ENCODE peak calls at places on chromosomes 5 and 9, in ten cellular contexts. One of them, this sample, is unnamed.

GRCh38 chr9:88418025-88418424 is 29.8 kb downstream of the SPIN1 start:
- DNase-seq in neural progenitor cell: no peak
- DNase-seq in sigmoid colon: no peak
- DNase-seq in endothelial cell of umbilical vein: no peak
- DNase-seq in tibial nerve: no peak
- DNase-seq in aorta: no peak
- DNase-seq in GM23248: no peak
- DNase-seq in heart left ventricle: no peak
- DNase-seq in HepG2: no peak
- DNase-seq in mucosa of descending colon: no peak
- DNase-seq in this sample: no peak

GRCh38 chr9:109448223-109448622 is 49.9 kb downstream of the PTPN3 start:
- DNase-seq in aorta: no peak
- DNase-seq in tibial nerve: no peak
- DNase-seq in neural progenitor cell: no peak
- DNase-seq in endothelial cell of umbilical vein: no peak
- DNase-seq in HepG2: no peak
- DNase-seq in GM23248: peak; percentile 73
- DNase-seq in mucosa of descending colon: no peak
- DNase-seq in heart left ventricle: no peak
- DNase-seq in sigmoid colon: no peak
- DNase-seq in this sample: peak; percentile 29

GRCh38 chr5:133792683-133793082 is 175.7 kb downstream of the C5orf15 start:
- DNase-seq in sigmoid colon: no peak
- DNase-seq in endothelial cell of umbilical vein: no peak
- DNase-seq in HepG2: no peak
- DNase-seq in neural progenitor cell: no peak
- DNase-seq in GM23248: no peak
- DNase-seq in heart left ventricle: no peak
- DNase-seq in aorta: no peak
- DNase-seq in mucosa of descending colon: peak; percentile 9
- DNase-seq in tibial nerve: no peak
- DNase-seq in this sample: no peak

GRCh38 chr5:40755093-40755406 is 711 bp downstream of the TTC33 start:
- DNase-seq in sigmoid colon: peak; percentile 88
- DNase-seq in neural progenitor cell: peak; percentile 79
- DNase-seq in aorta: peak; percentile 78
- DNase-seq in heart left ventricle: peak; percentile 74
- DNase-seq in mucosa of descending colon: peak; percentile 79
- DNase-seq in tibial nerve: peak; percentile 55
- DNase-seq in HepG2: peak; percentile 66
- DNase-seq in endothelial cell of umbilical vein: peak; percentile 83
- DNase-seq in GM23248: peak; percentile 90
- DNase-seq in this sample: peak; percentile 73

GRCh38 chr5:1874820-1875219 is 7.9 kb downstream of the IRX4 start:
- DNase-seq in endothelial cell of umbilical vein: no peak
- DNase-seq in heart left ventricle: no peak
- DNase-seq in GM23248: no peak
- DNase-seq in tibial nerve: no peak
- DNase-seq in sigmoid colon: no peak
- DNase-seq in neural progenitor cell: peak; percentile 61
- DNase-seq in mucosa of descending colon: no peak
- DNase-seq in HepG2: no peak
- DNase-seq in aorta: no peak
- DNase-seq in this sample: no peak

GRCh38 chr5:131264453-131265200 is 774 bp downstream of the CDC42SE2 start:
- DNase-seq in aorta: peak; percentile 58
- DNase-seq in mucosa of descending colon: peak; percentile 63
- DNase-seq in GM23248: peak; percentile 59
- DNase-seq in neural progenitor cell: peak; percentile 75
- DNase-seq in tibial nerve: no peak
- DNase-seq in HepG2: no peak
- DNase-seq in heart left ventricle: peak; percentile 36
- DNase-seq in sigmoid colon: peak; percentile 63
- DNase-seq in endothelial cell of umbilical vein: peak; percentile 51
- DNase-seq in this sample: no peak

GRCh38 chr9:114035221-114035844 is 42.8 kb downstream of the AMBP start:
- DNase-seq in neural progenitor cell: no peak
- DNase-seq in mucosa of descending colon: no peak
- DNase-seq in endothelial cell of umbilical vein: no peak
- DNase-seq in GM23248: no peak
- DNase-seq in aorta: no peak
- DNase-seq in HepG2: no peak
- DNase-seq in sigmoid colon: peak; percentile 29
- DNase-seq in tibial nerve: no peak
- DNase-seq in heart left ventricle: no peak
- DNase-seq in this sample: peak; percentile 28

GRCh38 chr5:124783794-124784193 is 37.4 kb upstream of the ZNF608 start:
- DNase-seq in mucosa of descending colon: no peak
- DNase-seq in neural progenitor cell: no peak
- DNase-seq in HepG2: no peak
- DNase-seq in heart left ventricle: no peak
- DNase-seq in GM23248: peak; percentile 84
- DNase-seq in endothelial cell of umbilical vein: no peak
- DNase-seq in tibial nerve: no peak
- DNase-seq in aorta: no peak
- DNase-seq in sigmoid colon: no peak
- DNase-seq in this sample: no peak

GRCh38 chr9:71690058-71690691 is 78.1 kb downstream of the CEMIP2 start:
- DNase-seq in sigmoid colon: no peak
- DNase-seq in HepG2: no peak
- DNase-seq in endothelial cell of umbilical vein: no peak
- DNase-seq in GM23248: peak; percentile 56
- DNase-seq in heart left ventricle: no peak
- DNase-seq in mucosa of descending colon: no peak
- DNase-seq in aorta: no peak
- DNase-seq in tibial nerve: no peak
- DNase-seq in neural progenitor cell: no peak
- DNase-seq in this sample: no peak

GRCh38 chr9:121206516-121207370 is 5.1 kb upstream of the RAB14 start:
- DNase-seq in neural progenitor cell: no peak
- DNase-seq in aorta: no peak
- DNase-seq in sigmoid colon: no peak
- DNase-seq in HepG2: no peak
- DNase-seq in GM23248: no peak
- DNase-seq in mucosa of descending colon: no peak
- DNase-seq in endothelial cell of umbilical vein: no peak
- DNase-seq in heart left ventricle: no peak
- DNase-seq in tibial nerve: no peak
- DNase-seq in this sample: peak; percentile 89

GRCh38 chr5:168295574-168296201 is 4.2 kb downstream of the WWC1 start:
- DNase-seq in tibial nerve: no peak
- DNase-seq in neural progenitor cell: peak; percentile 89
- DNase-seq in sigmoid colon: no peak
- DNase-seq in endothelial cell of umbilical vein: no peak
- DNase-seq in mucosa of descending colon: no peak
- DNase-seq in aorta: no peak
- DNase-seq in HepG2: no peak
- DNase-seq in heart left ventricle: no peak
- DNase-seq in GM23248: peak; percentile 70
- DNase-seq in this sample: peak; percentile 85

GRCh38 chr5:80246995-80247729 is 8.7 kb downstream of the SERINC5 start:
- DNase-seq in mucosa of descending colon: peak; percentile 76
- DNase-seq in endothelial cell of umbilical vein: peak; percentile 87
- DNase-seq in heart left ventricle: peak; percentile 50
- DNase-seq in HepG2: peak; percentile 73
- DNase-seq in sigmoid colon: peak; percentile 73
- DNase-seq in aorta: peak; percentile 79
- DNase-seq in tibial nerve: no peak
- DNase-seq in neural progenitor cell: peak; percentile 82
- DNase-seq in GM23248: peak; percentile 98
- DNase-seq in this sample: peak; percentile 57

DNA sequence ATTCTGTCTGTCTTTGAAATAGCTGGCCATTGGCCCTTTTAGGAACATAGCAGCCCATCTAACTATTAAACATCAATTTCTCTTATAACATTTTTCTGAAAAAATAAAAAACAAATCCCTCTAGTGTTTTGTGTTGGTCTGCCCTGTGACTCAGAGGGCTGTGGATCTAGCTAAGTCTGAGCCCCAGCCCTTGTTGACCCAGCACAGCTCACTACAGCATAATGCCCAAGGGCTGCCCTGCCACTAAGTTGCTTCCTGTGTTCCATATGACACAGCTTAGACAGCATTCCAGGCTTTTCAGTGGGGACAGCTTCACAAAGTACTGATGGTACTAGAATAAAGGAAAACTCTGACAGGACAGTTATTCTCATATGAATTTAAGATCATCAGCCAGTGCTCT is 136.0 kb downstream of the SCAMP1 start:
- DNase-seq in HepG2: peak; percentile 15
- DNase-seq in tibial nerve: no peak
- DNase-seq in aorta: peak; percentile 60
- DNase-seq in endothelial cell of umbilical vein: peak; percentile 73
- DNase-seq in GM23248: peak; percentile 81
- DNase-seq in mucosa of descending colon: no peak
- DNase-seq in sigmoid colon: no peak
- DNase-seq in heart left ventricle: no peak
- DNase-seq in neural progenitor cell: no peak
- DNase-seq in this sample: no peak
- H3K4me1 ChIP-seq in HepG2: peaks cover 8% of the 10 kb centered on the region
- H3K4me1 ChIP-seq in tibial nerve: no peaks in the 10 kb centered on the region
- H3K4me1 ChIP-seq in aorta: peaks cover 2% of the 10 kb centered on the region
- H3K4me1 ChIP-seq in endothelial cell of umbilical vein: peaks cover 16% of the 10 kb centered on the region
- H3K4me1 ChIP-seq in GM23248: peaks cover 39% of the 10 kb centered on the region
- H3K4me1 ChIP-seq in mucosa of descending colon: no peaks in the 10 kb centered on the region
- H3K4me1 ChIP-seq in sigmoid colon: no peaks in the 10 kb centered on the region
- H3K4me1 ChIP-seq in heart left ventricle: peaks cover 3% of the 10 kb centered on the region
- H3K4me1 ChIP-seq in neural progenitor cell: peaks cover 20% of the 10 kb centered on the region
- H3K4me1 ChIP-seq in this sample: peaks cover 1% of the 10 kb centered on the region

GRCh38 chr5:113110117-113110516 is 133.5 kb downstream of the DCP2 start:
- DNase-seq in aorta: no peak
- DNase-seq in GM23248: no peak
- DNase-seq in heart left ventricle: no peak
- DNase-seq in mucosa of descending colon: no peak
- DNase-seq in neural progenitor cell: no peak
- DNase-seq in sigmoid colon: no peak
- DNase-seq in tibial nerve: no peak
- DNase-seq in endothelial cell of umbilical vein: no peak
- DNase-seq in HepG2: no peak
- DNase-seq in this sample: no peak

GRCh38 chr5:113106821-113107220 is 130.2 kb downstream of the DCP2 start:
- DNase-seq in HepG2: peak; percentile 4
- DNase-seq in GM23248: no peak
- DNase-seq in heart left ventricle: no peak
- DNase-seq in sigmoid colon: no peak
- DNase-seq in neural progenitor cell: no peak
- DNase-seq in mucosa of descending colon: no peak
- DNase-seq in tibial nerve: no peak
- DNase-seq in aorta: no peak
- DNase-seq in endothelial cell of umbilical vein: no peak
- DNase-seq in this sample: no peak

GRCh38 chr5:113112435-113112834 is 135.8 kb downstream of the DCP2 start:
- DNase-seq in mucosa of descending colon: no peak
- DNase-seq in endothelial cell of umbilical vein: peak; percentile 78
- DNase-seq in heart left ventricle: peak; percentile 44
- DNase-seq in neural progenitor cell: no peak
- DNase-seq in sigmoid colon: no peak
- DNase-seq in GM23248: peak; percentile 84
- DNase-seq in aorta: no peak
- DNase-seq in HepG2: no peak
- DNase-seq in tibial nerve: no peak
- DNase-seq in this sample: no peak

GRCh38 chr5:113105693-113106280 is 129.2 kb downstream of the DCP2 start:
- DNase-seq in heart left ventricle: no peak
- DNase-seq in HepG2: no peak
- DNase-seq in mucosa of descending colon: no peak
- DNase-seq in sigmoid colon: no peak
- DNase-seq in endothelial cell of umbilical vein: no peak
- DNase-seq in GM23248: no peak
- DNase-seq in aorta: no peak
- DNase-seq in tibial nerve: no peak
- DNase-seq in neural progenitor cell: no peak
- DNase-seq in this sample: no peak

DNA sequence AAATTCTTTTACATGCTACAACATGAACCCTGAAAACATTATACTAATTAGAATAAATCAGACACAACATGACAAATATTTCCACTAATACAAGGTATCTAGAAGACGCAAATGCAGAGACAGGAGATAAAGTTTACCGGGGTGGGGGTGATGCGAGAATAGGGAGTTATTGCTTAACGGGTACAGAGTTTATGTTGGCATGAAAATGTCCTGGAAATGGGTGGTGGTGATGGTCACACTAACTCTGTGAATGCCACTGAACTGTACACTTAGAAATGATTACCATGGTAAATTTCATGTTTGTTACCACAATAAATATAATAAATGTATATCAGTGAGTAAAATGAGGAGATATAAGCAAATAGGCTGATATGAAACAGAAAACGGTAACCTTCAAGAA is 132.7 kb downstream of the DCP2 start:
- DNase-seq in heart left ventricle: no peak
- DNase-seq in aorta: no peak
- DNase-seq in mucosa of descending colon: no peak
- DNase-seq in GM23248: no peak
- DNase-seq in HepG2: no peak
- DNase-seq in sigmoid colon: no peak
- DNase-seq in tibial nerve: no peak
- DNase-seq in neural progenitor cell: no peak
- DNase-seq in endothelial cell of umbilical vein: no peak
- DNase-seq in this sample: no peak
- H3K4me1 ChIP-seq in heart left ventricle: no peaks in the 10 kb centered on the region
- H3K4me1 ChIP-seq in aorta: no peaks in the 10 kb centered on the region
- H3K4me1 ChIP-seq in mucosa of descending colon: no peaks in the 10 kb centered on the region
- H3K4me1 ChIP-seq in GM23248: peaks cover 7% of the 10 kb centered on the region
- H3K4me1 ChIP-seq in HepG2: peaks cover 6% of the 10 kb centered on the region
- H3K4me1 ChIP-seq in sigmoid colon: no peaks in the 10 kb centered on the region
- H3K4me1 ChIP-seq in tibial nerve: no peaks in the 10 kb centered on the region
- H3K4me1 ChIP-seq in neural progenitor cell: no peaks in the 10 kb centered on the region
- H3K4me1 ChIP-seq in endothelial cell of umbilical vein: peaks cover 2% of the 10 kb centered on the region
- H3K4me1 ChIP-seq in this sample: no peaks in the 10 kb centered on the region

DNA sequence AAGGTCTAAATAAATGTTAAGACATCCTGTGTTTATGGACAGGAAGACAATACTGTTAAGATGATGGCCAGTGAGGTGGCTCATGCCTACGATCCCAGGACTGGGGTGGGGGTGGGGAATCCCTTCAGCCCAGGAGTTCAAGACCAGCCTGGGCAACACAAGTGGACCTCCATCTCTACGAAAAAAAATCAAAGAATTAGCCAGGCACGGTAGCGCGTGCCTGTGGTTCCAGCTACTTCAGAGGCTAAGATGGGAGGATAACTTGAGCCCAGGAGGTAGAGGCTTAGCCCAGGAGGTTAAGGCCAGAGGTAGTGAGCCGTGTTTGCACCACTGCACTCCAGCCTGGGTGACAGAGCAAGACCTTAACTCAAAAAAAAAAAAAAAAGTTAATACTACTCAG is 5.3 kb downstream of the ROR2 start:
- DNase-seq in aorta: no peak
- DNase-seq in heart left ventricle: no peak
- DNase-seq in neural progenitor cell: no peak
- DNase-seq in tibial nerve: no peak
- DNase-seq in HepG2: no peak
- DNase-seq in GM23248: no peak
- DNase-seq in sigmoid colon: no peak
- DNase-seq in endothelial cell of umbilical vein: no peak
- DNase-seq in mucosa of descending colon: no peak
- DNase-seq in this sample: no peak
- H3K4me1 ChIP-seq in aorta: no peaks in the 10 kb centered on the region
- H3K4me1 ChIP-seq in heart left ventricle: no peaks in the 10 kb centered on the region
- H3K4me1 ChIP-seq in neural progenitor cell: peaks cover 47% of the 10 kb centered on the region
- H3K4me1 ChIP-seq in tibial nerve: peaks cover 6% of the 10 kb centered on the region
- H3K4me1 ChIP-seq in HepG2: no peaks in the 10 kb centered on the region
- H3K4me1 ChIP-seq in GM23248: peaks cover 30% of the 10 kb centered on the region
- H3K4me1 ChIP-seq in sigmoid colon: no peaks in the 10 kb centered on the region
- H3K4me1 ChIP-seq in endothelial cell of umbilical vein: no peaks in the 10 kb centered on the region
- H3K4me1 ChIP-seq in mucosa of descending colon: peaks cover 32% of the 10 kb centered on the region
- H3K4me1 ChIP-seq in this sample: peaks cover 25% of the 10 kb centered on the region

GRCh38 chr5:59149271-59149670 is 566.4 kb downstream of the RAB3C start:
- DNase-seq in aorta: no peak
- DNase-seq in sigmoid colon: no peak
- DNase-seq in endothelial cell of umbilical vein: no peak
- DNase-seq in mucosa of descending colon: no peak
- DNase-seq in GM23248: no peak
- DNase-seq in HepG2: no peak
- DNase-seq in neural progenitor cell: no peak
- DNase-seq in heart left ventricle: no peak
- DNase-seq in tibial nerve: no peak
- DNase-seq in this sample: no peak
- H3K4me1 ChIP-seq in aorta: no peaks in the 10 kb centered on the region
- H3K4me1 ChIP-seq in sigmoid colon: no peaks in the 10 kb centered on the region
- H3K4me1 ChIP-seq in endothelial cell of umbilical vein: no peaks in the 10 kb centered on the region
- H3K4me1 ChIP-seq in mucosa of descending colon: peaks cover 9% of the 10 kb centered on the region
- H3K4me1 ChIP-seq in GM23248: no peaks in the 10 kb centered on the region
- H3K4me1 ChIP-seq in HepG2: peaks cover 16% of the 10 kb centered on the region
- H3K4me1 ChIP-seq in neural progenitor cell: no peaks in the 10 kb centered on the region
- H3K4me1 ChIP-seq in heart left ventricle: no peaks in the 10 kb centered on the region
- H3K4me1 ChIP-seq in tibial nerve: no peaks in the 10 kb centered on the region
- H3K4me1 ChIP-seq in this sample: no peaks in the 10 kb centered on the region